ENCODE peak calls at places on chromosomes 2 and 18, in seven cellular contexts. H is tibial artery, F is neural progenitor cell, S is A549, A is astrocyte, N is AG09319, Q is GM23338. L is an unnamed sample.

GRCh38 chr2:119377973-119378305 is 11.2 kb downstream of the DBI start:
- DNase-seq in H (no peak), F (no peak), S (no peak), A (no peak), N (no peak), Q (no peak), L (no peak)

GRCh38 chr18:58541137-58541788 is 87.6 kb downstream of the ALPK2 start:
- DNase-seq in H (no peak), F (peak; percentile 59), S (no peak), A (no peak), N (no peak), Q (peak; percentile 81), L (no peak)

GRCh38 chr18:60090170-60090569 is 190.4 kb downstream of the PMAIP1 start:
- DNase-seq in H (no peak), F (peak; percentile 47), S (no peak), A (no peak), N (no peak), Q (peak; percentile 65), L (no peak)

GRCh38 chr18:8998481-8999217 is 103.8 kb upstream of the NDUFV2 start:
- DNase-seq in H (no peak), F (peak; percentile 24), S (no peak), A (peak; percentile 57), N (no peak), Q (no peak), L (no peak)

GRCh38 chr2:57892920-57893319 is 153.7 kb upstream of the VRK2 start:
- DNase-seq in H (no peak), F (no peak), S (no peak), A (no peak), N (no peak), Q (no peak), L (no peak)

GRCh38 chr18:25039781-25040180 is 312.2 kb downstream of the ZNF521 start:
- DNase-seq in H (no peak), F (no peak), S (no peak), A (no peak), N (no peak), Q (no peak), L (no peak)

GRCh38 chr18:28269750-28270149 is 92.8 kb upstream of the CDH2 start:
- DNase-seq in H (no peak), F (no peak), S (no peak), A (peak; percentile 74), N (no peak), Q (no peak), L (no peak)

GRCh38 chr2:172100080-172101007 is 2.4 kb downstream of the DLX2 start:
- DNase-seq in H (no peak), F (peak; percentile 64), S (no peak), A (no peak), N (no peak), Q (peak; percentile 55), L (no peak)

GRCh38 chr18:40355701-40356100 is 1599.3 kb upstream of the PIK3C3 start:
- DNase-seq in H (no peak), F (no peak), S (no peak), A (peak; percentile 23), N (no peak), Q (no peak), L (no peak)

GRCh38 chr2:196119926-196120325 is 51.3 kb upstream of the DNAH7 start:
- DNase-seq in H (no peak), F (no peak), S (no peak), A (no peak), N (no peak), Q (no peak), L (no peak)

GRCh38 chr2:65177754-65178442 is 48.0 kb upstream of the RAB1A start:
- DNase-seq in H (no peak), F (no peak), S (no peak), A (peak; percentile 35), N (no peak), Q (no peak), L (no peak)

GRCh38 chr2:179596018-179596417 is 265.4 kb downstream of the ZNF385B start:
- DNase-seq in H (no peak), F (no peak), S (no peak), A (peak; percentile 93), N (no peak), Q (no peak), L (no peak)

GRCh38 chr18:46660955-46661749 is 4.1 kb upstream of the LOXHD1 start:
- DNase-seq in H (no peak), F (peak; percentile 67), S (no peak), A (peak; percentile 14), N (no peak), Q (peak; percentile 71), L (no peak)

GRCh38 chr2:74772071-74772470 is 61.9 kb upstream of the HK2 start:
- DNase-seq in H (no peak), F (no peak), S (no peak), A (no peak), N (no peak), Q (no peak), L (no peak)

GRCh38 chr2:222526480-222527277 is 102.3 kb downstream of the SGPP2 start:
- DNase-seq in H (no peak), F (no peak), S (no peak), A (no peak), N (no peak), Q (no peak), L (no peak)

GRCh38 chr2:190376083-190376482 is 32.1 kb upstream of the MFSD6 start:
- DNase-seq in H (no peak), F (no peak), S (no peak), A (no peak), N (no peak), Q (no peak), L (no peak)

GRCh38 chr2:227477291-227477690 is 5.3 kb downstream of the AGFG1 start:
- DNase-seq in H (no peak), F (no peak), S (no peak), A (no peak), N (no peak), Q (no peak), L (no peak)

GRCh38 chr2:28448738-28449100 is 47.1 kb upstream of the PLB1 start:
- DNase-seq in H (no peak), F (no peak), S (no peak), A (no peak), N (no peak), Q (no peak), L (peak; percentile 30)

GRCh38 chr2:1730047-1730937 is 14.0 kb downstream of the PXDN start:
- DNase-seq in H (peak; percentile 65), F (peak; percentile 83), S (no peak), A (peak; percentile 90), N (peak; percentile 96), Q (peak; percentile 56), L (no peak)

GRCh38 chr2:1032030-1032429 is 81.4 kb downstream of the SNTG2 start:
- DNase-seq in H (no peak), F (no peak), S (no peak), A (no peak), N (no peak), Q (no peak), L (no peak)

GRCh38 chr2:1993711-1994682 is 249.7 kb upstream of the PXDN start:
- DNase-seq in H (no peak), F (no peak), S (no peak), A (peak; percentile 86), N (no peak), Q (no peak), L (no peak)

GRCh38 chr18:69817335-69817935 is 130.2 kb downstream of the CD226 start:
- DNase-seq in H (no peak), F (no peak), S (no peak), A (peak; percentile 88), N (peak; percentile 56), Q (no peak), L (no peak)

GRCh38 chr2:44169155-44169898 is 652 bp downstream of the PPM1B start:
- DNase-seq in H (peak; percentile 74), F (no peak), S (peak; percentile 29), A (peak; percentile 23), N (no peak), Q (peak; percentile 35), L (peak; percentile 47)

GRCh38 chr18:70337139-70337972 is 48.5 kb downstream of the SOCS6 start:
- DNase-seq in H (no peak), F (peak; percentile 31), S (peak; percentile 59), A (peak; percentile 87), N (peak; percentile 58), Q (peak; percentile 43), L (peak; percentile 48)

GRCh38 chr2:200378652-200379290 is 72.3 kb downstream of the SPATS2L start:
- DNase-seq in H (no peak), F (peak; percentile 33), S (no peak), A (peak; percentile 84), N (no peak), Q (no peak), L (no peak)

DNA sequence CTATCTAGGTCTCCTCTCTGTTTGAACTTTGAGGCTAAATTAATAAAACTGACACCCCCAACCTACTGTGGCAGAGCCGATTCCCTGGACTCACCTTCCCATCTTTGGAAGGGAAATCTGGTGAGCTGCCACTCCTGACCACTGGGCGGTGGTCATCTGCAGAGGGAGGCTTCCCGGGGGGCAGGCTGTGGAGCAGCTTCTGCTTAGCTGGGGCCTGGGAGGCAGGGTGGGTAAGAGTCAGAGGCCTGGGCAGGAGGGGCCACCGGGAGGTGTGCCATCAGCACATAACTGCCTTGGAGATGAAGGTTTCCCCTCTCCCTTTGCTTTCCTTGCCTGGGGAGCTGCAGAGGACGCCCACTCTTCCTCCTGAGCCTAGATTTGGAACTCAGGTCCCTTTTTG is 2.3 kb upstream of the NPPC start:
- DNase-seq in H (peak; percentile 51), F (peak; percentile 51), S (no peak), A (no peak), N (no peak), Q (peak; percentile 47), L (no peak)
- TF ChIP-seq CTCF in H (no peak), F (peak; percentile 37), S (no peak), A (peak; percentile 3), N (no peak), Q (peak; percentile 49), L (no peak)

GRCh38 chr2:13046557-13047165 is 329.9 kb downstream of the TRIB2 start:
- DNase-seq in H (no peak), F (no peak), S (no peak), A (no peak), N (no peak), Q (peak; percentile 4), L (no peak)
- TF ChIP-seq CTCF in H (no peak), F (peak; percentile 40), S (peak; percentile 39), A (peak; percentile 20), N (peak; percentile 27), Q (no peak), L (no peak)

DNA sequence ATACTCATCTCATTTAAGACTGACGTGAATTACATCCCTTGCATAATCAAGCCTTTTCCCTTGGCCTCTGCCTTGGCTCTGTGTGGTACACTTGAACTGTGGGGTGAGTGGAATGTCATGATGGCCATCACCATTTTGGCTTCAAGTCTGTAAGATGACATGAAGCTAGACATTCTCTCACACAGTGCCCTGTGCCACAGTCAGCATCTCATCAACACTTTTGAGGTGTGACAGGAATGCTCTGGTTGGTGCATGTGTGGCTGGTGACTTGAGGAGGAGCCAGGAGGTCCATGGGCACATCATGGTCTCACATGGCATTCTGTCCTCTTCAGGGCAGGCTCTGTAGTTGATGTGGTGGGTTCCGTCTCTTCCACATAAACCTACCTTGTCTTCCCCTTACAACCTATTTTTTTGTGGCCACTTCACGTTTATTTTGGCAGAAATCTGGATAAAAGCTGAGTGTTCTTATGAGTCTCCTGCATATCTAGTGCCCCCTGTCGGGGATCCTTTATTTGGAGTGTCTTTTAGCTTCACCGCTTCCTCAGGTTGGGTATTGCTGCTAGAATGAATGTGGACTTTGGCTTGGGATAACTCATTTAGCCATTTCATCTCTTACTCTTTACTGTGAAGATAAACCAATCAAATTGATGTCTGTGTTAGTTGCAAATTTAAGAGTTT is 28.1 kb downstream of the MAP4K4 start:
- DNase-seq in H (no peak), F (peak; percentile 41), S (no peak), A (no peak), N (no peak), Q (peak; percentile 79), L (no peak)
- TF ChIP-seq CTCF in H (no peak), F (peak; percentile 56), S (no peak), A (peak; percentile 10), N (no peak), Q (peak; percentile 56), L (peak; percentile 41)

GRCh38 chr2:231489990-231490389 is 25.7 kb upstream of the NCL start:
- DNase-seq in H (no peak), F (no peak), S (no peak), A (no peak), N (no peak), Q (peak; percentile 59), L (no peak)
- TF ChIP-seq CTCF in H (peak; percentile 10), F (peak; percentile 39), S (peak; percentile 31), A (peak; percentile 11), N (peak; percentile 2), Q (peak; percentile 71), L (peak; percentile 26)